ENCODE peak calls at places on chromosomes 5 and 9, in eight cellular contexts. J is astrocyte of the cerebellum, Q is EH, D is SJCRH30, H is pulmonary artery endothelial cell, Y is brain microvascular endothelial cell, V is GM23248, F is GM12864. S is an unnamed sample.

GRCh38 chr9:90290716-90291485 is 351.7 kb downstream of the DIRAS2 start:
- DNase-seq in J (peak; percentile 27), Q (no peak), D (no peak), H (no peak), Y (peak; percentile 62), V (no peak), F (no peak), S (no peak)

GRCh38 chr5:35129276-35129675 is 81.5 kb upstream of the AGXT2 start:
- DNase-seq in J (peak; percentile 95), Q (peak; percentile 93), D (no peak), H (no peak), Y (peak; percentile 68), V (peak; percentile 88), F (no peak), S (no peak)

GRCh38 chr5:76402880-76403712 is at the start of gene IQGAP2:
- DNase-seq in J (peak; percentile 19), Q (peak; percentile 48), D (peak; percentile 13), H (no peak), Y (peak; percentile 22), V (peak; percentile 35), F (peak; percentile 90), S (peak; percentile 74)

GRCh38 chr5:16936150-16937022 is at the start of gene MYO10:
- DNase-seq in J (no peak), Q (peak; percentile 80), D (peak; percentile 56), H (peak; percentile 50), Y (peak; percentile 68), V (peak; percentile 93), F (no peak), S (peak; percentile 75)

GRCh38 chr5:6424110-6424659 is 24.5 kb upstream of the UBE2QL1 start:
- DNase-seq in J (no peak), Q (no peak), D (no peak), H (no peak), Y (no peak), V (no peak), F (no peak), S (no peak)

GRCh38 chr5:131430794-131431193 is 166.9 kb downstream of the CDC42SE2 start:
- DNase-seq in J (no peak), Q (peak; percentile 78), D (no peak), H (no peak), Y (peak; percentile 2), V (peak; percentile 74), F (no peak), S (no peak)

GRCh38 chr5:90020575-90021535 is 388.7 kb downstream of the CETN3 start:
- DNase-seq in J (peak; percentile 86), Q (peak; percentile 57), D (no peak), H (peak; percentile 66), Y (peak; percentile 75), V (peak; percentile 84), F (peak; percentile 66), S (no peak)

GRCh38 chr5:170314696-170315095 is 17.1 kb upstream of the LCP2 start:
- DNase-seq in J (no peak), Q (no peak), D (no peak), H (no peak), Y (no peak), V (no peak), F (no peak), S (no peak)

GRCh38 chr5:123440456-123440855 is 17.3 kb upstream of the CEP120 start:
- DNase-seq in J (no peak), Q (no peak), D (no peak), H (no peak), Y (no peak), V (peak; percentile 24), F (no peak), S (no peak)

GRCh38 chr5:127959152-127959764 is 124.3 kb upstream of the SLC12A2 start:
- DNase-seq in J (peak; percentile 83), Q (peak; percentile 87), D (peak; percentile 68), H (peak; percentile 64), Y (peak; percentile 92), V (peak; percentile 81), F (no peak), S (peak; percentile 80)

GRCh38 chr5:144028058-144028457 is 142.4 kb downstream of the YIPF5 start:
- DNase-seq in J (peak; percentile 28), Q (peak; percentile 87), D (no peak), H (no peak), Y (peak; percentile 22), V (peak; percentile 73), F (no peak), S (no peak)

GRCh38 chr5:93300309-93300923 is 280.6 kb downstream of the NR2F1-AS1 start:
- DNase-seq in J (no peak), Q (no peak), D (no peak), H (no peak), Y (no peak), V (no peak), F (no peak), S (no peak)

GRCh38 chr9:127083133-127083532 is 39.3 kb downstream of the ANGPTL2 start:
- DNase-seq in J (no peak), Q (no peak), D (no peak), H (no peak), Y (no peak), V (no peak), F (no peak), S (no peak)

S was measured in adrenal gland.